ENCODE peak calls at places on chromosomes 2 and 18, in five cellular contexts. N is T47D, Y is H9, Q is NCI-H2081, C is hippocampal formation. W is an unnamed sample.
A peak's percentile ranks its signal among the peaks of the same experiment; 100 is the strongest.

GRCh38 chr2:105445498-105445897 is 46.6 kb upstream of the FHL2 start:
- DNase-seq in N (no peak), Y (no peak), Q (no peak), C (no peak), W (no peak)

GRCh38 chr2:233131991-233132390 is 71.8 kb downstream of the INPP5D start:
- DNase-seq in N (no peak), Y (no peak), Q (no peak), C (no peak), W (no peak)

GRCh38 chr2:11967946-11968465 is 221.6 kb downstream of the LPIN1 start:
- DNase-seq in N (no peak), Y (no peak), Q (no peak), C (no peak), W (no peak)

GRCh38 chr2:134669731-134670669 is 48.8 kb downstream of the TMEM163 start:
- DNase-seq in N (no peak), Y (no peak), Q (no peak), C (no peak), W (no peak)

GRCh38 chr2:39492095-39492590 is 55.1 kb upstream of the MAP4K3 start:
- DNase-seq in N (no peak), Y (no peak), Q (peak; percentile 3), C (no peak), W (no peak)

GRCh38 chr2:139600166-139600565 is 820.0 kb upstream of the NXPH2 start:
- DNase-seq in N (no peak), Y (no peak), Q (no peak), C (no peak), W (no peak)

GRCh38 chr2:157404363-157404762 is 39.5 kb downstream of the CYTIP start:
- DNase-seq in N (no peak), Y (no peak), Q (no peak), C (no peak), W (no peak)

GRCh38 chr2:189261431-189261841 is 81.9 kb upstream of the COL5A2 start:
- DNase-seq in N (no peak), Y (no peak), Q (no peak), C (no peak), W (no peak)

GRCh38 chr2:29706171-29706690 is 215.2 kb downstream of the ALK start:
- DNase-seq in N (no peak), Y (no peak), Q (no peak), C (no peak), W (no peak)

GRCh38 chr2:174599310-174599941 is 1.8 kb upstream of the WIPF1 start:
- DNase-seq in N (no peak), Y (no peak), Q (no peak), C (no peak), W (no peak)

GRCh38 chr2:72133721-72134407 is 13.8 kb downstream of the CYP26B1 start:
- DNase-seq in N (no peak), Y (no peak), Q (no peak), C (no peak), W (no peak)

GRCh38 chr2:16118611-16119590 is 178.6 kb downstream of the MYCN start:
- DNase-seq in N (no peak), Y (no peak), Q (no peak), C (no peak), W (no peak)

GRCh38 chr2:132741754-132742153 is 71.7 kb upstream of the LYPD1 start:
- DNase-seq in N (no peak), Y (no peak), Q (no peak), C (no peak), W (no peak)

GRCh38 chr2:10414000-10414451 is 34.1 kb downstream of the ODC1 start:
- DNase-seq in N (no peak), Y (no peak), Q (peak; percentile 74), C (no peak), W (no peak)

GRCh38 chr2:27303093-27304025 is 4.9 kb downstream of the UCN start:
- DNase-seq in N (peak; percentile 73), Y (no peak), Q (peak; percentile 77), C (peak; percentile 61), W (peak; percentile 69)

GRCh38 chr18:23073996-23074606 is 61.2 kb upstream of the CABLES1 start:
- DNase-seq in N (no peak), Y (no peak), Q (no peak), C (no peak), W (no peak)